ENCODE peak calls at places on chromosomes 7 and 10, in nine cellular contexts. Q is astrocyte of the spinal cord; N is K562; M is fibroblast of pulmonary artery; V is endodermal cell; R is CD8-positive, alpha-beta T cell; Y is NB4; C is AG10803; U is foreskin fibroblast. K is an unnamed sample.

GRCh38 chr7:131637846-131638245 is 81.4 kb upstream of the PODXL start:
- DNase-seq in R (no peak), N (no peak), Q (no peak), M (no peak), Y (no peak), C (no peak), U (no peak), V (peak), K (no peak)

GRCh38 chr10:644943-645334 is 44.5 kb downstream of the DIP2C start:
- DNase-seq in U (no peak), C (no peak), M (no peak), V (no peak), R (no peak), Q (no peak), Y (no peak), N (no peak), K (no peak)

GRCh38 chr7:124765401-124766352 is at the start of gene GPR37:
- DNase-seq in U (peak), R (no peak), Y (no peak), V (peak), M (peak), N (peak), C (peak), Q (peak), K (peak)

GRCh38 chr7:98168181-98168903 is 42.9 kb upstream of the BHLHA15 start:
- DNase-seq in U (peak), Y (peak), Q (peak), N (peak), M (peak), C (peak), V (peak), R (peak), K (peak)

GRCh38 chr10:79929409-79929904 is 19.4 kb downstream of the SFTPD start:
- DNase-seq in V (peak), M (peak), N (peak), R (peak), U (peak), Q (peak), Y (peak), C (peak), K (peak)

GRCh38 chr10:123570898-123571515 is 95.1 kb upstream of the GPR26 start:
- DNase-seq in Y (no peak), Q (no peak), C (no peak), V (peak), U (no peak), M (no peak), N (no peak), R (no peak), K (no peak)

GRCh38 chr10:35739998-35740397 is 97.9 kb upstream of the FZD8 start:
- DNase-seq in C (peak), U (no peak), Y (no peak), M (peak), N (no peak), Q (peak), V (no peak), R (no peak), K (peak)

GRCh38 chr7:129127601-129128000 is 16.9 kb upstream of the TSPAN33 start:
- DNase-seq in R (no peak), C (no peak), Q (no peak), N (no peak), V (no peak), Y (no peak), U (no peak), M (no peak), K (no peak)

GRCh38 chr7:143891457-143891856 is 10.5 kb downstream of the TCAF1 start:
- DNase-seq in C (no peak), V (no peak), Y (no peak), U (no peak), M (no peak), R (no peak), N (no peak), Q (no peak), K (peak)

GRCh38 chr7:87341441-87341840 is 4.0 kb upstream of the CROT start:
- DNase-seq in N (no peak), Q (no peak), R (no peak), M (no peak), U (no peak), V (no peak), Y (no peak), C (no peak), K (no peak)
- H3K4me3 ChIP-seq in N (no peak), Q (no peak), R (no peak), M (no peak), U (no peak), V (no peak), Y (no peak), C (no peak), K (no peak)

DNA sequence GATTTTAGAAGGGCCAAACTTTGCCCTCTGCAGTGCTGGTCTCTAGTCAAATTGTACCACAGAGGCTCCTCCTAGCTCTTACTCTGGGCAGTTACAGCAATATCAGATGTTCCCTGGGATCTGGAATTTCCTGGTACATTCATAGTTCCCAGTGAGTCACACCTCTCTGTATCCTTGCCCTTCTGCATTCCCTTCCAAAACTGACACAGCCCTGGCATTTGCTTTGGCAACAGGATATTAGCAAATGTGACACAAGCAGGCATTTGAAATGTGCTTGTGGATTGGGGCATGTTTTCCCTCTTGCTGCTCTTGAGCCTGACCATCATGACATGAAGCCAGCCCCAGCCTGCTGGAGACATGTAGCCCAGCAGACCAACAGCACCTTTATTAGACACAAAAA is 284.7 kb upstream of the AKR1E2 start:
- DNase-seq in V (no peak), Y (no peak), Q (peak), R (no peak), C (peak), M (peak), U (peak), N (no peak), K (peak)
- TF ChIP-seq CTCF in V (no peak), Y (no peak), Q (peak), R (no peak), C (peak), M (peak), U (peak), N (no peak), K (peak)

DNA sequence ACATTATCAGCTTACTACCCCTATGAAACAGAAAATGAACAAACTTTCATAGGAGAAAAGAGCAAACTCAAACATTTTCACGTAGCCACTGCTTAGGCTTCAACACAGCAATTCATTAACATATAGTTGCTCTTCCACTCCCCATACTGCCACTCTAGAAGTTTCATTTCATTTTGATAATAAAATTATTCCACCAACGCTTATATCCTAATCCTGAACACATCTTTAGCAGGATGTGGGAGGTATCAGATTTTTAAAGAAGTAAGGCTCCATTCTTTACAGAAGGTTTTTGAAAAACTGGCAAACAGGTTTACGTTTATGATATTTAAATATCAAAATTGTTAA is 77.5 kb upstream of the ANK3 start:
- DNase-seq in Y (no peak), C (no peak), V (no peak), U (no peak), M (no peak), Q (no peak), N (no peak), R (no peak), K (no peak)
- H3K4me3 ChIP-seq in Y (no peak), C (no peak), V (no peak), U (no peak), M (no peak), Q (no peak), N (no peak), R (no peak), K (no peak)

DNA sequence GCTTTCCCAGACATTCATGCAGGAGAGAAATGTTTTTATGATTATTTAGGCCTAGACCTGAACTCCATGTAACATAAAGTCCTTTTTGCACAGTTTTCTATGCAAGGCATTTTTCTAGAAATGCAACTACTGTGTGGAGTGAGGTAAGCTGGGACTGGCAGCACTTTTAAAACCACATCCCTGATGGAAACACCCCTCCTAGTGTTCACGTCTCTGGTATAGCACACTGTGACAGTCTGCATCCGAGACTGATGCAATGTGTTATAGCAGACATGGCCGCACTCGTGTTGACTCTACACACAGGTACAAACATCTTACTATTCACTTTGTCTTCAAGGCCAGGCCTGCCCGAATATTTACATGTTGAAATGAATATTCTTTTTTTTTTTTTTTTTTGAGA is 19.3 kb upstream of the ERCC6 start:
- DNase-seq in Y (no peak), Q (no peak), M (no peak), C (no peak), R (no peak), U (no peak), V (no peak), N (no peak), K (no peak)
- TF ChIP-seq CTCF in Y (no peak), Q (no peak), M (no peak), C (no peak), R (no peak), U (no peak), V (no peak), N (no peak), K (no peak)

DNA sequence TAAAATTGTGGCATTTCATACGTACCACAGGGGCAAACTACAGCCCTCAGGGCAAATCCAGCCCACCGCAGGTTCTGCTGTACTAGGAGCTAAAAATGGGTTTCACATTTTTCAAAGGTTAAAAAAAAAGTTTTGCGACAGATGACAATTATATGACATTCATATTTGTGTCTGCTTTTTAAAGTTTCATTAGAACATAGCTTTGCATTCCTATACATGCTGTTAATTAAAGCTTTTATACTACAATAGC is 758 bp upstream of the PNPLA8 start:
- DNase-seq in V (no peak), U (no peak), M (no peak), Q (no peak), C (no peak), Y (no peak), R (no peak), N (no peak), K (no peak)
- H3K4me3 ChIP-seq in V (peak), U (peak), M (peak), Q (peak), C (peak), Y (peak), R (peak), N (peak), K (peak)

GRCh38 chr7:110637252-110637651 is 453.7 kb upstream of the LRRN3 start:
- DNase-seq in C (no peak), Y (no peak), R (no peak), N (no peak), M (no peak), Q (no peak), U (no peak), V (no peak), K (no peak)

DNA sequence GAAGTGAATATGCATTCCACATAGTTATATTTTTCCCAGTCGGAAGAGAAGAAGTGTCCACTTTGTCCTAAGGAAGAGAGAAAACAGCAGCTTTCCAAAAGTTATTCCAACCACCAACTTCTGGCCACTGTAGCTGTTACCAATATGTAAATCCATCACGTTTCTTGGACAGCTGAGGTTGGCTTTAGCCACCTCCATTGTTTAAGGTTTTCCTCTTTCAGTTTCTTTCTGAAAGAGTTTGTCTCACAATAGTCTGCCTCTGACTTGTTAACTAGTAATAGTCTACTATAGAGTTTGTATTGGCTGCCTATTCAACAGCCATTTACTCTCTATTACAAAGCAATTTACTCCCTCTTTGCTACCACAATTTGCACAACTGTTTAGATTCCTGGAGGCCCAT is 457.6 kb upstream of the LRRN3 start:
- DNase-seq in C (no peak), Y (no peak), U (no peak), Q (no peak), M (no peak), R (no peak), N (no peak), V (no peak), K (no peak)
- TF ChIP-seq CTCF in C (no peak), Y (no peak), U (no peak), Q (no peak), M (no peak), R (no peak), N (no peak), V (no peak), K (no peak)

GRCh38 chr7:151782598-151783448 is 94.1 kb downstream of the PRKAG2 start:
- DNase-seq in U (peak), Y (peak), R (peak), V (peak), N (peak), C (peak), M (peak), Q (peak), K (peak)
- H3K4me3 ChIP-seq in U (peak), Y (no peak), R (peak), V (no peak), N (no peak), C (peak), M (peak), Q (peak), K (peak)

K was measured in fibroblast of villous mesenchyme.